ENCODE peak calls at places on chromosomes 6 and 20, in four cellular contexts. R is HCT116, P is AG04450, D is omental fat pad. K is an unnamed sample.
A peak's percentile ranks its signal among the peaks of the same experiment; 100 is the strongest.

GRCh38 chr6:109079981-109080380 is 14.7 kb downstream of the SESN1 start:
- DNase-seq in R (no peak), P (no peak), D (no peak), K (no peak)

GRCh38 chr20:445514-446336 is 16.6 kb downstream of the TBC1D20 start:
- DNase-seq in R (no peak), P (no peak), D (no peak), K (no peak)

GRCh38 chr6:32529697-32530429 is at the start of gene HLA-DRB5:
- DNase-seq in R (peak; percentile 1), P (no peak), D (no peak), K (no peak)

GRCh38 chr20:45407783-45408645 is at the start of gene DBNDD2:
- DNase-seq in R (no peak), P (no peak), D (no peak), K (no peak)

GRCh38 chr20:4472906-4473305 is 248.8 kb upstream of the PRND start:
- DNase-seq in R (no peak), P (no peak), D (no peak), K (no peak)

GRCh38 chr20:24492031-24492607 is 22.7 kb downstream of the SYNDIG1 start:
- DNase-seq in R (no peak), P (no peak), D (no peak), K (no peak)

GRCh38 chr6:33672808-33673207 is 38.7 kb downstream of the UQCC2 start:
- DNase-seq in R (no peak), P (peak; percentile 78), D (peak; percentile 50), K (peak; percentile 87)

GRCh38 chr6:72820906-72821305 is 199.0 kb downstream of the KCNQ5 start:
- DNase-seq in R (no peak), P (no peak), D (no peak), K (no peak)

GRCh38 chr20:53834749-53835148 is 235.6 kb downstream of the BCAS1 start:
- DNase-seq in R (no peak), P (no peak), D (no peak), K (no peak)

GRCh38 chr6:158730175-158730907 is 80.5 kb downstream of the SYTL3 start:
- DNase-seq in R (peak; percentile 100), P (no peak), D (no peak), K (no peak)
- TF ChIP-seq CTCF in R (no peak), P (no peak), D (no peak), K (no peak)

GRCh38 chr6:36839819-36840379 is 655 bp upstream of the CPNE5 start:
- DNase-seq in R (peak; percentile 4), P (no peak), D (no peak), K (no peak)
- TF ChIP-seq CTCF in R (no peak), P (peak; percentile 26), D (no peak), K (no peak)

DNA sequence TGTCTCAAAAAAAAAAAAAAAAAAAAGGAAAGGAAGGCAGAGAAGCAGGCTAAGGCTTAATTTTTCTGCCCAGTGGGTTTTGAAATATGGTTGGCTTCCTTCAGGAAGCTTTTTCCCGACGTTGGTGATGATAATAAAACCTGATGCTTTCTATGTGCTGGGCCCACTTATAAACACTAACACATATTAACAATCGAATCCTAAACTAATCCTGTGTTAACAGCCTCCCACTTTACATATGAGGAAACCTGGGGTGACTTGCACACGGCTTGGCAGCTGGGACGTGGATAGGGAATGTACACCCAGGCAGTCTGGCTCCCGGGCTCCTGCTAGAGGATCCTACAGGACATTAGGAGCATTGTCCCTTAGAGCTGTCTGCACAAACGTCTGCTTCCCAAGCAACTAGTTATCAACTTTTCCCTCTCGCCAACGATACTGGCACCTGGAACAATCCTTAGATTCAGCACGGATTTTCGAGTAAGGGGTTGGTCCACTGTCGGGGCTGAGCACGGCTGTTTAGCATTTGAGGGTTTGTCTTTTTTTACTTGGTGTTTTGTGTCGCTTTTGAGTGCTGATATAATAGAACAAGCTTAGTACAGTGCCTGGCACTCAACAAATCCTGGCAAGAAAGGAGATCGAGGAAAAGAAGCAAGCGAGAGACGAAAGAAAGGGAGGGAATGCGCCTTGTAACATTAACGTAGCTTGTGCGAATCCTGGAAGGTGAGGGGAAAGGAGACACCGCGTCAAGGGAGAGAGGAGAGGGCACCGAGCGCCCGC is 622 bp upstream of the KIZ start:
- DNase-seq in R (peak; percentile 39), P (no peak), D (no peak), K (no peak)
- TF ChIP-seq CTCF in R (no peak), P (peak; percentile 23), D (no peak), K (peak; percentile 25)

GRCh38 chr20:56247954-56248782 is at the start of gene MC3R:
- DNase-seq in R (peak; percentile 35), P (no peak), D (no peak), K (no peak)
- TF ChIP-seq CTCF in R (peak; percentile 34), P (peak; percentile 60), D (no peak), K (peak; percentile 39)

K was measured in retinal pigment epithelial cell.